ENCODE peak calls at places on chromosomes 6 and 20, in six cellular contexts. V is mucosa of descending colon; G is dorsolateral prefrontal cortex; F is GM23248; X is CD4-positive, CD25-positive, alpha-beta regulatory T cell; J is small intestine. Q is an unnamed sample.

GRCh38 chr20:36362978-36363713 is 57.0 kb downstream of the DLGAP4 start:
- DNase-seq in F (no peak), V (no peak), G (no peak), X (no peak), J (no peak), Q (no peak)

GRCh38 chr20:11379257-11380011 is 538.3 kb upstream of the BTBD3 start:
- DNase-seq in G (no peak), F (no peak), V (peak; percentile 31), X (no peak), J (no peak), Q (no peak)

GRCh38 chr6:45707188-45707587 is 308.5 kb downstream of the CLIC5 start:
- DNase-seq in V (no peak), X (no peak), F (no peak), J (no peak), G (no peak), Q (no peak)

GRCh38 chr6:71349976-71350615 is 61.5 kb downstream of the OGFRL1 start:
- DNase-seq in X (peak; percentile 4), J (no peak), G (no peak), F (peak; percentile 91), V (no peak), Q (peak; percentile 26)

GRCh38 chr6:100479180-100480035 is 14.7 kb upstream of the SIM1 start:
- DNase-seq in F (peak; percentile 61), G (no peak), J (peak; percentile 26), V (no peak), X (peak; percentile 42), Q (no peak)

GRCh38 chr6:35354361-35355135 is 12.2 kb downstream of the PPARD start:
- DNase-seq in V (no peak), F (peak; percentile 58), G (no peak), X (no peak), J (no peak), Q (no peak)

GRCh38 chr20:6707231-6707870 is 60.1 kb upstream of the BMP2 start:
- DNase-seq in J (peak; percentile 70), X (no peak), V (no peak), G (no peak), F (peak; percentile 13), Q (no peak)

GRCh38 chr6:16654703-16655102 is 106.6 kb downstream of the ATXN1 start:
- DNase-seq in G (no peak), F (no peak), V (no peak), X (peak; percentile 22), J (peak; percentile 51), Q (no peak)

GRCh38 chr20:37359836-37360235 is 13.9 kb downstream of the SRC start:
- DNase-seq in X (no peak), F (no peak), G (no peak), V (no peak), J (no peak), Q (no peak)

GRCh38 chr6:166625356-166625755 is 1.7 kb downstream of the RPS6KA2 start:
- DNase-seq in G (no peak), J (no peak), X (no peak), V (no peak), F (peak; percentile 53), Q (peak; percentile 50)

GRCh38 chr6:159540152-159540551 is 152.9 kb downstream of the SOD2 start:
- DNase-seq in J (no peak), G (no peak), F (no peak), X (no peak), V (no peak), Q (no peak)

GRCh38 chr6:129709451-129709908 is 497 bp downstream of the ARHGAP18 start:
- DNase-seq in G (no peak), F (peak; percentile 74), V (no peak), J (peak; percentile 37), X (no peak), Q (peak; percentile 32)

GRCh38 chr6:129708496-129709216 is 1.3 kb downstream of the ARHGAP18 start:
- DNase-seq in J (no peak), V (no peak), F (peak; percentile 26), G (no peak), X (no peak), Q (no peak)

GRCh38 chr6:129709909-129710721 is at the start of gene ARHGAP18:
- DNase-seq in V (peak; percentile 95), X (peak; percentile 82), G (peak; percentile 66), F (peak; percentile 96), J (peak; percentile 97), Q (peak; percentile 96)

GRCh38 chr6:129713806-129714338 is 3.9 kb upstream of the ARHGAP18 start:
- DNase-seq in X (peak; percentile 25), J (no peak), G (no peak), V (no peak), F (no peak), Q (no peak)

DNA sequence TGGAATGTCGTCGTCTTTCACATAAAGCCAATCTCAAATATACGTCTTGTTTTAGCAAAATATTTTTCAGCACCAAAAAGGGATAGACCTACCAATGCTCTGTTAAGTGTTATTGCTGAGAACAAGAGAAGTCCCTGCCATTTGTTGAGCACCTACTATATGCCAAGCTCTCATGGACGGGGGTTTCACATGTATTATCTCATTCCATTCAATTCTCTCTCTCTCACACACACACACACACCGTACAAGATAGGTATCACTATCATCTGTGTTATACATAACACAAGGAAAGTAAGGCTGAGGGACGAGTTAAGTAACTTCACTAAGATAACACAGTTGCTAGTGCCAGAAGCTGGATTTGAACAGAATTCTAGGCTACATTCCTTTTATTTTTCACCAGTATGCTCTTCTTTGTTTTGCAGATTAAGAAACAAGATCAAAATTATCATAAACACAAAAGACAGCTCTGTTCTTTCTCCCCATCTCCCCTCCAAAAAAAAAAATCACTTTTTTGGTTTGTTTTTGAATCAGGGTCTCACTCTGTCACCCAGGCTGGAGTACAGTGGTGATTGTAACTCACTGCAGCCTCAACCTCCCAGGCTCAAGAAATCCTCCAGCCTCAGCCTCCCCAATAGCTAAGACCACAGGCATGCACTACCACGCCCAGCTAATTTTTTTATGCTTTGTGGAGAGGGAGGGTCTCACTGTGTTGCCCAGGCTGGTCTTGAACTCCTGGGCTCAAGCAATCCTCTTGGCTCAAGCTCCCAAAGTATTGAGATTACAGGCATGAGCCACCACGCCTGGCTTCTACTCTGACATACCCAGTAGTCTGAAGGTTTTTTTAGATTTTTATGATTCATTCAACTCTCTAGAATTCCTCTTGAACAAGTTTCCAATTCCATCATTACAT is 1.0 kb upstream of the ARHGAP18 start:
- DNase-seq in X (no peak), V (no peak), G (no peak), J (no peak), F (peak; percentile 13), Q (peak; percentile 5)
- H3K4me3 ChIP-seq in X (peak overlapping the region; percentile 96), V (no peak overlapping the region), G (peak overlapping the region; percentile 61), J (no peak overlapping the region), F (peak overlapping the region; percentile 96), Q (peak overlapping the region; percentile 68)

DNA sequence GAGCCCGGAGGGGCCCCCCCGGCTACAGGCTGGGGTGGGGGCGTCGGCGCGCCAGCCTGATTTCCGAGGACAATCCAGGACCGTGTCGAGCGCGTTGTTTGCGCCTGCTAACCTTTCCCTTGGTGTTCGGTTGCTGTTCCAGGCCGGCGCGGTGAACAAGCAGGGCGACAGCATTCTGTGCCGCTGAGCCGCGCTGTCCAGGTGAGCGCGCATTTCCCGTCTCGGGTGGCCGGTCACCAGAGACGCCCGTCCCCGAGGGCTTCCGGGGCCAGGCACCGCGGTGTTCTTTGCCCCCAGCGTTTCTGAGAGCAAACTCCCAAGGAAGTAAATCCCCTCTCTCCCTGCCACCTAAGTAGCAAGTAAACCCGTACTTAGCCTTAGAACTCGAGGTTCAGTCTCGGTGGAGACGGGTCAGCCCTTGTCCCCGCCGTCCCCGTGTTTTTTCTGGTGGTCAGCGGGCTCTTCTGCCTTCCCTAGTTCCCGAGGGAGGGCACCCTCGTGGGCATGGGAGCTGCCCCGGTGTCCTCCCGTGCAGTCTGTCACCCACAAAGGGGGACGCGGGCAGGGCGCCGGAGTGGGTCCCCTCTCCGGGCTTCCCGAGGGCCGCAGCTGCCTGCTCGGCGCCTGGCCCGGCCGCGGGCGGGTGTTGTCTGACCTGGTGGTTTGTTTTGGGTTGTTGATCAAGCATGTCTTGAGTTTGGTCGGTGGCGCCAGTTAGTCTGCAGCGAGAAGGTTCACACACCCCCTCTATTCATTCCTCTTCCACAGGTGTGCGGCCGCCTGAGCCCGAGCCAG is 1.5 kb downstream of the ID4 start:
- DNase-seq in X (no peak), J (peak; percentile 41), V (peak; percentile 42), F (peak; percentile 60), G (no peak), Q (peak; percentile 23)
- H3K4me3 ChIP-seq in X (no peak overlapping the region), J (peak overlapping the region; percentile 85), V (peak overlapping the region; percentile 44), F (peak overlapping the region; percentile 92), G (peak overlapping the region; percentile 71), Q (peak overlapping the region; percentile 57)

DNA sequence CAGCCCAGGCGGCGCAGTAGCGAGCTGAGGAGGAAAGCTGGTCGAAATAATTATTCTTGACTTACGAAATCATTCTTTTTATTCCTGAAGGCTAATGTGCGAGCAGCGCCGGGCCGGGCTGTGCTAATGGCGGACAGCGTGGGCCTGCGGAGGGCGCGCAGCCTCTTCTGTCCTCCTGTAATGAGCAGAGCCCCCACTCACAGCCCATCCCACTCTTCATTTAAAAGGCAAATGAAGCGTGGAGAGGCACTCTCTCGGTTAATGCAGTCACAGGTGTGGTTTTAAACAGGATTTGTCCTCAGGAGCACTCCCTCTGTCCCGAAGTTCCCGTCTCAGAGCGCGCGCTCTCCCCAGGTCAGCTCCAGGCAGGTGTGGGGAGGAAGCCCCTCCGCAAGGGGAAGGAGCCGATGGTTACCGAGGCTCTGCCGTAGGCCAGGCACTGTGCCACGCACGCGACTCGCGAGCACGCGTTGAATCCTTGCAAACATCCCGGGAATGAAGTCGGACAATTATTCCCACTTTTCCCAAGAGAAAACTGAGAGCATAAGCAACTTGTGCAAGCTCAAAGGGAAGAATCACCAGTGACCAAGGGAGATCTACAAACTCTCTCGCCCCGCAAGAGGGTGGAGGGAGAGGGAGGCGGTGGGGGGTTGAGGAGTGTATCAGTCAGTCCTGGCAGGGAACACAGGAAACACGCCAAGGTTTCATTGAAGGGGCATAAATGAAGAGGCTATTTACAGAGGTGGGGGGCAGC is 35.5 kb upstream of the ZFAND3 start:
- DNase-seq in J (no peak), F (peak; percentile 75), G (peak; percentile 41), X (no peak), V (no peak), Q (no peak)
- H3K4me3 ChIP-seq in J (peak overlapping the region; percentile 18), F (peak overlapping the region; percentile 64), G (peak overlapping the region; percentile 70), X (peak overlapping the region; percentile 32), V (no peak overlapping the region), Q (no peak overlapping the region)

GRCh38 chr6:154737424-154737823 is 4.2 kb downstream of the SCAF8 start:
- DNase-seq in X (no peak), F (no peak), V (no peak), J (no peak), G (no peak), Q (no peak)

GRCh38 chr6:154733610-154734379 is 579 bp downstream of the SCAF8 start:
- DNase-seq in V (peak; percentile 98), F (peak; percentile 99), X (peak; percentile 95), G (peak; percentile 96), J (peak; percentile 96), Q (peak; percentile 98)

GRCh38 chr6:154736613-154737259 is 3.5 kb downstream of the SCAF8 start:
- DNase-seq in X (no peak), G (no peak), J (no peak), F (no peak), V (no peak), Q (no peak)

GRCh38 chr6:154740658-154741057 is 7.4 kb downstream of the SCAF8 start:
- DNase-seq in G (no peak), F (no peak), X (no peak), J (no peak), V (no peak), Q (no peak)

GRCh38 chr6:154738561-154738961 is 5.3 kb downstream of the SCAF8 start:
- DNase-seq in F (peak; percentile 37), V (no peak), J (no peak), X (no peak), G (no peak), Q (no peak)
- H3K4me3 ChIP-seq in F (no peak overlapping the region), V (no peak overlapping the region), J (no peak overlapping the region), X (peak overlapping the region; percentile 46), G (no peak overlapping the region), Q (no peak overlapping the region)

DNA sequence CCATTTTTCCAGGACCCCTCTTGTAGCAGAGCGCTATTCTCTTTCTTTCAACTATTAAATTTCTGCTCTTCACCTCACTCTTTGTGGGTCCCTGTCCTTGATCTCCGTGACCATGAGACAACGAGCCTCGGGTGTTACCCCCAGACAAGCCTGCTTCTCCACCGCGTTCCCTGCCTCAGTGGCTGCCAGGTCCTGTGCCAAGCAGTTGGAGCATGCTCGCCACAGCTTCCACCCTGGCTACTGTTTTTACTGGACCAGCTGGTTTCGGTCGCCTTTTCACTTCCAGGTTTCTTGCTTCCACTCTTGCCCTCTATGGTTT is 5.7 kb downstream of the TP53RK start:
- DNase-seq in X (no peak), J (no peak), V (no peak), F (no peak), G (no peak), Q (no peak)
- H3K4me3 ChIP-seq in X (no peak overlapping the region), J (no peak overlapping the region), V (no peak overlapping the region), F (peak overlapping the region; percentile 81), G (peak overlapping the region; percentile 17), Q (no peak overlapping the region)